ENCODE peak calls at places on chromosome 15, in six cellular contexts. N, D, B, M, W and T are unnamed samples.

GRCh38 chr15:66004618-66005262 is 135.4 kb downstream of the RAB11A start:
- DNase-seq in N (peak), D (peak), B (no peak), M (peak), W (peak), T (no peak)

GRCh38 chr15:70523634-70524033 is 239.7 kb downstream of the UACA start:
- DNase-seq in N (no peak), D (no peak), B (no peak), M (no peak), W (no peak), T (no peak)

GRCh38 chr15:34009656-34010055 is 29.3 kb downstream of the AVEN start:
- DNase-seq in N (no peak), D (no peak), B (no peak), M (no peak), W (no peak), T (no peak)

GRCh38 chr15:75918135-75918534 is 14.5 kb downstream of the FBXO22 start:
- DNase-seq in N (no peak), D (no peak), B (no peak), M (no peak), W (no peak), T (no peak)

GRCh38 chr15:34610388-34610787 is 26.9 kb upstream of the GOLGA8B start:
- DNase-seq in N (peak), D (peak), B (no peak), M (no peak), W (peak), T (no peak)

GRCh38 chr15:31516874-31517273 is 190.2 kb downstream of the KLF13 start:
- DNase-seq in N (no peak), D (no peak), B (no peak), M (no peak), W (no peak), T (no peak)

GRCh38 chr15:93478922-93479321 is 389.9 kb upstream of the RGMA start:
- DNase-seq in N (no peak), D (no peak), B (no peak), M (no peak), W (no peak), T (no peak)

GRCh38 chr15:29226431-29227216 is 43.0 kb downstream of the NSMCE3 start:
- DNase-seq in N (no peak), D (no peak), B (no peak), M (no peak), W (no peak), T (no peak)

GRCh38 chr15:37107071-37107753 is 6.9 kb upstream of the MEIS2 start:
- DNase-seq in N (no peak), D (no peak), B (no peak), M (no peak), W (no peak), T (no peak)
- TF ChIP-seq EZH2 in N (peak), D (no peak), B (no peak), M (no peak), W (no peak), T (no peak)

GRCh38 chr15:45199136-45199810 is 11.5 kb upstream of the SHF start:
- DNase-seq in N (peak), D (peak), B (peak), M (peak), W (peak), T (no peak)
- H3K27ac ChIP-seq in N (no peak), D (peak), B (no peak), M (peak), W (peak), T (peak)

GRCh38 chr15:96414875-96415274 is 84.4 kb downstream of the NR2F2 start:
- DNase-seq in N (no peak), D (no peak), B (no peak), M (no peak), W (no peak), T (no peak)
- TF ChIP-seq EZH2 in N (no peak), D (no peak), B (no peak), M (no peak), W (no peak), T (no peak)

GRCh38 chr15:40918146-40918798 is 10.9 kb upstream of the DLL4 start:
- DNase-seq in N (no peak), D (no peak), B (no peak), M (no peak), W (no peak), T (no peak)

GRCh38 chr15:40917585-40917984 is 11.6 kb upstream of the DLL4 start:
- DNase-seq in N (peak), D (no peak), B (no peak), M (no peak), W (no peak), T (no peak)

GRCh38 chr15:40921949-40922607 is 7.1 kb upstream of the DLL4 start:
- DNase-seq in N (no peak), D (no peak), B (no peak), M (no peak), W (no peak), T (no peak)

GRCh38 chr15:40915679-40916078 is 13.5 kb upstream of the DLL4 start:
- DNase-seq in N (no peak), D (no peak), B (no peak), M (no peak), W (no peak), T (no peak)

DNA sequence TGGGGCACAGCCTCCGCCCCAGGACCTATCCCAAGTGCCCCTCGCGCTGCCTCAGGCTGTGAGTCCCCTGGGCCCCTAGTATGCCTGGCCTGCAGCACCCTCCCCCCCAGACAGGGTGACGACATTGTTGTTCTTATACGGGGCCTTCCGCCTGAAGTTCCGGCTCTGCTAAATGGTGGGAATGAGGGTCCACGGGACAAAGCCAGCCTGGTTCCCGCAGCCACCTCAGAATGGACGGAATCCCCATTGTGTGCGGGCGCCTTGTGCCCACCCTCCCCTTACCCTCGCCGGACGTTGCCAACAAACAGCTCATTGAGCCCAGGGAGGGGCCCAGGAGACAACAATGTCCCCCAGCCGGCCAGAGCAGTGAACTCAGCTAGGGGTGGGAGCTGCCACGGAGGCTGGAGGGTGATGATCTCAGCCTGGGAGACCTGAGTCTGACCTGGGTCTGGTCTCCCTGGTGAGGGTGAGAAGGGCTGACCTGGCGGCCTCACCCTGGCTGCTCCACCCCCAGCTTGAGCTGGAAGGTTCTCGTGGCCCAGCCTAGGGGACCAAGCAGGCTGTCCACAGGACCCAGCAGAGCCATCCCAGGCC is 10.2 kb upstream of the DLL4 start:
- DNase-seq in N (no peak), D (no peak), B (no peak), M (no peak), W (no peak), T (no peak)
- H3K27ac ChIP-seq in N (no peak), D (no peak), B (no peak), M (no peak), W (no peak), T (no peak)

GRCh38 chr15:60005352-60006202 is 1.5 kb downstream of the FOXB1 start:
- DNase-seq in N (peak), D (no peak), B (peak), M (no peak), W (no peak), T (no peak)
- TF ChIP-seq EZH2 in N (peak), D (no peak), B (no peak), M (peak), W (no peak), T (no peak)

DNA sequence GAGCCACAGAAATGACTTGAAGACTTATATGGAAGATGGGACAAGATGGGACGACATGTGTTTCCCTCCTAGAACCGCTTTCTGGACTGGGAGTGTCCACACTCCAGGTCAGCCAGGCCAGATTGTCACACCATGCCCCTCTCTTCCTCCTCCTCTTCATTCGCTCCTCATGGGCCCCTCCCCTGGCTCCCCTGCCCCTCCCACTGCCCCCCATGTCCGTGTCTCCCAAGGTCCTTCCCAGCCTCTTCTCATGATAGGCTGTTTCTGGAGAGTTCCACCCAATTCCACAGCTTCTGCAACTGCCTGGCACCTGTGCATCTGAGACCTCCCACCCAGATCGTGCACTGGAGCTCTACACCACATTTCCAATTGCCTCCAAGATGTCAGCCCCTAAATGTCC is 6.6 kb downstream of the MYO5C start:
- DNase-seq in N (no peak), D (no peak), B (no peak), M (no peak), W (no peak), T (no peak)
- H3K27ac ChIP-seq in N (no peak), D (no peak), B (peak), M (no peak), W (no peak), T (no peak)

DNA sequence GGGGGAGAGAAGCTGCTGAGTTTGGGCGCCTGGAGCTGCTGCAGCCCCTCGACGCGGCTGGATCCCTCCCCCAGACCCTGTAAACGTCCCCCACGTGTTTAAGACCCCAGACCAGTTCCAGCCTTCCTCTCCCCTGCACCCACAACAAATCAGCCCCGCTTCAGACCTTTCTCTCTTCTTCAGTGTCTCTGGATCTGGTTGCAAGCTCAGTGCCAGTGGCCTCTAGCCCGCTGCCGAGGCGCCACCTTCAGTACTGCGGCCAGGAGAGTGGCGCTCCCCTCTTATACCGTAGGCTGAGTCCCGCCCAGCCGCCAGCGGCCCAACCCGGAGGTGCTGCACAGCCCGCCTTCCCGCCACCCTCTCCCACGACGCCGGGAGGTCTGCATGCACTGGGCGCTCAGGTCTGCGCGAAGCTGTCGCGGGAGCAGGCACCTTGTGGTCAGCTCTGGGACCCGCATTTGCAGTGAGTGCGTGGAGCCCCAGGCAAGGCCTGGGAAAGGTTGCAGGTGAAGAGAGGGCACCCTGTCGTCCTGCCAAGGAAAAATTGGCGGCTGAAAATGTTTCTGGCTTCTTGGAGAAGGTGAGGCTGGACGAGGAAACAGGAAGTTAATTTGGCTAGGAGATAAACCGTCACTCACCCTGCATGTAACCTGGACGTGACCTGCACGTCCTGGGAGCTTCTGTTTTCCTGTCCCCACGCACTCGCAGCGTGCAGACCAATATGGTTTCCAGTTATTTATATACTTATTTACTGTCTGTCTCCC is at the start of gene C2CD4B:
- DNase-seq in N (peak), D (peak), B (no peak), M (no peak), W (no peak), T (no peak)
- TF ChIP-seq EZH2 in N (peak), D (no peak), B (no peak), M (no peak), W (no peak), T (no peak)

GRCh38 chr15:76996526-76997401 is 1.8 kb downstream of the PSTPIP1 start:
- DNase-seq in N (no peak), D (peak), B (no peak), M (no peak), W (no peak), T (no peak)
- H3K27ac ChIP-seq in N (no peak), D (peak), B (no peak), M (no peak), W (no peak), T (no peak)